ENCODE peak calls at places on chromosomes 7 and 10, in four cellular contexts. U, W, Z and S are unnamed samples.

GRCh38 chr7:106488465-106488864 is 172.5 kb downstream of the CCDC71L start:
- DNase-seq in U (no peak), W (no peak), Z (no peak), S (no peak)

GRCh38 chr10:22539579-22540160 is 174.7 kb downstream of the PIP4K2A start:
- DNase-seq in U (no peak), W (no peak), Z (no peak), S (no peak)

GRCh38 chr7:1712907-1713501 is 42.9 kb downstream of the ELFN1 start:
- DNase-seq in U (no peak), Z (no peak), W (no peak), S (no peak)

GRCh38 chr7:30928254-30928872 is 16.7 kb downstream of the AQP1 start:
- DNase-seq in Z (no peak), U (no peak), W (no peak), S (peak; percentile 69)

GRCh38 chr7:134831862-134832261 is 52.4 kb downstream of the CALD1 start:
- DNase-seq in U (no peak), W (no peak), Z (no peak), S (no peak)

GRCh38 chr10:97020452-97021400 is 165.0 kb downstream of the SLIT1 start:
- DNase-seq in W (no peak), U (no peak), Z (peak; percentile 52), S (no peak)

GRCh38 chr7:94375167-94375566 is 19.5 kb upstream of the COL1A2 start:
- DNase-seq in Z (peak; percentile 99), U (no peak), W (no peak), S (peak; percentile 52)

GRCh38 chr7:72391821-72392377 is 20.2 kb downstream of the CALN1 start:
- DNase-seq in U (no peak), Z (no peak), W (no peak), S (peak; percentile 31)

GRCh38 chr7:92072708-92073107 is 61.6 kb downstream of the CYP51A1 start:
- DNase-seq in Z (no peak), W (no peak), U (no peak), S (no peak)

GRCh38 chr10:33153968-33154327 is 180.5 kb downstream of the NRP1 start:
- DNase-seq in Z (no peak), U (no peak), W (no peak), S (no peak)

GRCh38 chr7:44147026-44147881 is 6.1 kb upstream of the MYL7 start:
- DNase-seq in Z (no peak), U (no peak), W (no peak), S (no peak)

GRCh38 chr7:135475521-135475920 is 34.4 kb downstream of the CNOT4 start:
- DNase-seq in U (no peak), Z (no peak), W (no peak), S (no peak)

GRCh38 chr10:29643785-29644501 is 9.2 kb upstream of the SVIL start:
- DNase-seq in Z (peak; percentile 82), W (no peak), U (no peak), S (peak; percentile 67)

GRCh38 chr7:15015545-15016314 is 113.2 kb upstream of the DGKB start:
- DNase-seq in U (no peak), W (no peak), Z (peak; percentile 79), S (no peak)

GRCh38 chr7:235576-236395 is 43.4 kb downstream of the FAM20C start:
- DNase-seq in W (no peak), U (no peak), Z (no peak), S (no peak)

GRCh38 chr7:13496971-13497370 is 492.5 kb downstream of the ETV1 start:
- DNase-seq in Z (no peak), U (no peak), W (no peak), S (no peak)

GRCh38 chr7:130878785-130879184 is 144.8 kb upstream of the KLF14 start:
- DNase-seq in Z (no peak), U (no peak), W (no peak), S (no peak)

GRCh38 chr7:157690833-157691382 is 354.1 kb downstream of the DNAJB6 start:
- DNase-seq in Z (peak; percentile 40), U (no peak), W (peak; percentile 53), S (peak; percentile 59)

GRCh38 chr10:59595584-59595983 is 114.1 kb downstream of the SLC16A9 start:
- DNase-seq in W (no peak), U (no peak), Z (peak; percentile 4), S (no peak)

GRCh38 chr7:80942261-80943041 is 23.6 kb upstream of the SEMA3C start:
- DNase-seq in W (no peak), Z (peak; percentile 98), U (no peak), S (peak; percentile 60)

GRCh38 chr7:57328457-57328856 is 121.5 kb upstream of the ZNF716 start:
- DNase-seq in U (no peak), W (no peak), Z (no peak), S (no peak)